ENCODE peak calls at places on chromosomes 13 and 19, in ten cellular contexts. C is T-helper 1 cell; L is NCI-H1417; U is left colon; Q is stimulated activated CD4-positive, alpha-beta T cell treated with anti-CD3 and anti-CD28 coated beads, TNF-alpha, amount 100 ng/mL, for 4 hours; T is central memory CD4-positive, alpha-beta T cell; D is stimulated activated CD8-positive, alpha-beta memory T cell treated with anti-CD3 and anti-CD28 coated beads, Interleukin-15, amount 100 ng/mL, for 48 hours; Y is esophagus muscularis mucosa; W is activated effector memory CD4-positive, alpha-beta T cell treated with Interleukin-2 at 50 U/mL for 16 hours; X is amniotic stem cell. G is an unnamed sample.

GRCh38 chr19:4474504-4475136 is 2.5 kb downstream of the HDGFL2 start:
- DNase-seq in U (no peak), D (peak), T (no peak), L (peak), Q (no peak), Y (no peak), C (no peak), X (peak), W (no peak), G (no peak)

GRCh38 chr19:7004313-7004931 is 16.8 kb downstream of the MBD3L2B start:
- DNase-seq in Y (no peak), T (peak), X (no peak), W (no peak), D (no peak), L (no peak), Q (no peak), U (no peak), C (no peak), G (no peak)

GRCh38 chr13:42396501-42396900 is 124.5 kb downstream of the AKAP11 start:
- DNase-seq in L (no peak), X (no peak), C (no peak), W (peak), U (peak), T (peak), D (peak), Q (no peak), Y (no peak), G (no peak)

GRCh38 chr19:4391701-4392543 is 8.4 kb downstream of the SH3GL1 start:
- DNase-seq in X (no peak), Y (no peak), D (no peak), U (no peak), T (no peak), C (no peak), W (no peak), L (no peak), Q (no peak), G (no peak)

GRCh38 chr13:78753457-78753856 is 94.5 kb upstream of the OBI1 start:
- DNase-seq in C (no peak), D (no peak), U (no peak), X (no peak), Q (no peak), W (no peak), L (no peak), T (no peak), Y (no peak), G (no peak)

GRCh38 chr19:7480222-7480974 is 8.4 kb downstream of the PEX11G start:
- DNase-seq in W (no peak), Q (no peak), D (no peak), C (no peak), U (no peak), X (no peak), Y (no peak), T (no peak), L (no peak), G (no peak)

GRCh38 chr19:52600639-52601024 is 30.5 kb downstream of the ZNF701 start:
- DNase-seq in C (peak), L (no peak), W (no peak), D (peak), Y (no peak), T (no peak), U (peak), Q (no peak), X (no peak), G (peak)

GRCh38 chr13:101490400-101491015 is 38.0 kb downstream of the ITGBL1 start:
- DNase-seq in L (no peak), U (no peak), T (no peak), D (no peak), W (no peak), Y (no peak), C (no peak), X (no peak), Q (no peak), G (no peak)

GRCh38 chr13:52921194-52921593 is 72.8 kb upstream of the PCDH8 start:
- DNase-seq in W (no peak), Y (no peak), T (no peak), L (no peak), X (no peak), Q (no peak), U (no peak), D (no peak), C (no peak), G (no peak)

GRCh38 chr19:40658031-40658430 is 32.4 kb downstream of the NUMBL start:
- DNase-seq in W (no peak), X (no peak), U (no peak), C (no peak), D (no peak), L (no peak), Y (no peak), Q (no peak), T (no peak), G (no peak)

GRCh38 chr19:46970815-46971214 is 48.8 kb upstream of the NPAS1 start:
- DNase-seq in L (no peak), C (no peak), X (peak), D (no peak), Y (no peak), Q (no peak), U (no peak), W (no peak), T (no peak), G (no peak)

GRCh38 chr13:106432636-106433035 is 102.8 kb downstream of the EFNB2 start:
- DNase-seq in Y (no peak), Q (no peak), D (no peak), C (no peak), X (no peak), U (no peak), T (no peak), L (no peak), W (no peak), G (no peak)

GRCh38 chr19:2440515-2440914 is 13.1 kb upstream of the TIMM13 start:
- DNase-seq in D (no peak), C (no peak), T (no peak), X (no peak), U (no peak), L (no peak), Y (no peak), Q (no peak), W (no peak), G (no peak)

GRCh38 chr19:8210660-8211101 is 1.5 kb downstream of the CERS4 start:
- DNase-seq in C (no peak), U (no peak), T (no peak), Y (no peak), W (no peak), X (no peak), Q (no peak), L (peak), D (no peak), G (no peak)

GRCh38 chr13:110490009-110490770 is 71.3 kb downstream of the RAB20 start:
- DNase-seq in C (no peak), U (no peak), L (no peak), X (no peak), T (no peak), Q (no peak), Y (no peak), W (no peak), D (no peak), G (no peak)

GRCh38 chr19:1026189-1027019 is at the start of gene CNN2:
- DNase-seq in Y (no peak), Q (peak), L (no peak), U (peak), T (peak), C (peak), W (peak), X (peak), D (peak), G (peak)

GRCh38 chr13:93625536-93625935 is 398.9 kb downstream of the GPC6 start:
- DNase-seq in U (no peak), Q (no peak), L (no peak), X (no peak), C (no peak), D (no peak), Y (no peak), W (no peak), T (no peak), G (no peak)

GRCh38 chr13:44048326-44048725 is 168.6 kb downstream of the LACC1 start:
- DNase-seq in C (no peak), Q (no peak), T (no peak), L (no peak), U (no peak), X (no peak), D (no peak), Y (no peak), W (no peak), G (no peak)

GRCh38 chr13:25847635-25848616 is 203.9 kb downstream of the SHISA2 start:
- DNase-seq in Y (no peak), D (no peak), L (no peak), T (no peak), Q (no peak), W (no peak), U (peak), X (no peak), C (no peak), G (no peak)

GRCh38 chr13:50990540-50991506 is 81.2 kb downstream of the RNASEH2B start:
- DNase-seq in C (no peak), L (peak), T (no peak), Y (no peak), W (no peak), D (no peak), U (peak), Q (no peak), X (no peak), G (no peak)

GRCh38 chr19:31092189-31092753 is 257.0 kb downstream of the TSHZ3 start:
- DNase-seq in L (no peak), X (no peak), C (no peak), Y (no peak), U (no peak), W (no peak), Q (no peak), D (no peak), T (no peak), G (no peak)

GRCh38 chr19:38478273-38478971 is 44.9 kb downstream of the RYR1 start:
- DNase-seq in Y (no peak), W (no peak), Q (no peak), L (no peak), U (no peak), D (no peak), X (no peak), T (no peak), C (no peak), G (no peak)

GRCh38 chr19:8041553-8041952 is 11.0 kb upstream of the CCL25 start:
- DNase-seq in W (no peak), D (no peak), X (no peak), T (no peak), U (no peak), L (peak), Q (no peak), C (no peak), Y (no peak), G (no peak)

GRCh38 chr19:15463865-15464371 is 426 bp downstream of the RASAL3 start:
- DNase-seq in X (no peak), W (peak), L (no peak), C (peak), Q (peak), Y (no peak), T (peak), D (peak), U (no peak), G (peak)

GRCh38 chr13:50907781-50908180 is 1.8 kb upstream of the RNASEH2B start:
- DNase-seq in Y (no peak), W (no peak), U (no peak), C (no peak), T (no peak), X (no peak), Q (no peak), D (no peak), L (no peak), G (no peak)

GRCh38 chr19:16824658-16825311 is 4.4 kb upstream of the SIN3B start:
- DNase-seq in D (no peak), L (no peak), U (no peak), Y (no peak), T (no peak), W (no peak), C (no peak), X (no peak), Q (no peak), G (no peak)

GRCh38 chr19:1970003-1970805 is 29.2 kb downstream of the CSNK1G2 start:
- DNase-seq in C (no peak), L (no peak), U (no peak), D (no peak), Q (no peak), W (no peak), X (no peak), T (no peak), Y (no peak), G (no peak)

GRCh38 chr13:71751074-71751473 is 115.9 kb downstream of the DACH1 start:
- DNase-seq in D (no peak), Y (no peak), C (no peak), Q (no peak), T (no peak), W (no peak), L (peak), U (no peak), X (no peak), G (no peak)

GRCh38 chr19:29831686-29832085 is 19.9 kb downstream of the CCNE1 start:
- DNase-seq in T (no peak), D (no peak), U (no peak), L (no peak), X (no peak), C (no peak), Y (no peak), Q (no peak), W (no peak), G (no peak)

GRCh38 chr19:8320564-8321066 is 560 bp downstream of the NDUFA7 start:
- DNase-seq in L (no peak), Q (no peak), D (no peak), U (no peak), Y (no peak), W (no peak), T (no peak), X (no peak), C (no peak), G (no peak)

GRCh38 chr13:44629465-44630183 is 53.5 kb upstream of the TSC22D1 start:
- DNase-seq in X (no peak), D (no peak), T (no peak), U (no peak), W (no peak), L (no peak), Q (no peak), C (no peak), Y (no peak), G (no peak)